ENCODE peak calls at places on chromosomes 11 and 22, in five cellular contexts. T, S, H, V and I are unnamed samples.

GRCh38 chr11:62497132-62497915 is 49.3 kb downstream of the AHNAK start:
- DNase-seq in T (no peak), S (no peak), H (peak), V (no peak), I (no peak)

GRCh38 chr11:66221726-66222236 is 46.7 kb upstream of the RAB1B start:
- DNase-seq in T (no peak), S (no peak), H (no peak), V (no peak), I (peak)

GRCh38 chr11:71452354-71453020 is 516 bp upstream of the NADSYN1 start:
- DNase-seq in T (no peak), S (no peak), H (peak), V (peak), I (peak)

GRCh38 chr11:86914836-86915519 is 40.2 kb downstream of the FZD4 start:
- DNase-seq in T (no peak), S (no peak), H (no peak), V (no peak), I (no peak)

GRCh38 chr11:73265853-73266643 is 6.1 kb upstream of the P2RY6 start:
- DNase-seq in T (peak), S (no peak), H (no peak), V (no peak), I (no peak)

GRCh38 chr11:73229321-73230275 is 11.5 kb downstream of the P2RY2 start:
- DNase-seq in T (no peak), S (no peak), H (no peak), V (no peak), I (peak)

GRCh38 chr11:95338430-95338991 is 107.5 kb upstream of the SESN3 start:
- DNase-seq in T (peak), S (peak), H (no peak), V (no peak), I (no peak)

GRCh38 chr22:23161029-23161428 is 15.8 kb downstream of the RAB36 start:
- DNase-seq in T (no peak), S (no peak), H (no peak), V (no peak), I (no peak)

GRCh38 chr11:96311120-96311568 is 31.9 kb downstream of the MAML2 start:
- DNase-seq in T (no peak), S (no peak), H (no peak), V (no peak), I (no peak)

GRCh38 chr22:25923952-25924351 is 182.0 kb downstream of the MYO18B start:
- DNase-seq in T (no peak), S (no peak), H (no peak), V (no peak), I (no peak)

GRCh38 chr11:116911981-116912734 is 74.7 kb upstream of the APOA1 start:
- DNase-seq in T (no peak), S (no peak), H (no peak), V (no peak), I (no peak)

GRCh38 chr11:34270711-34271110 is 87.1 kb downstream of the ABTB2 start:
- DNase-seq in T (no peak), S (no peak), H (no peak), V (no peak), I (no peak)

GRCh38 chr11:6681949-6682348 is 1.2 kb downstream of the MRPL17 start:
- DNase-seq in T (no peak), S (no peak), H (no peak), V (no peak), I (no peak)

GRCh38 chr11:17197431-17197898 is 10.3 kb downstream of the PIK3C2A start:
- DNase-seq in T (no peak), S (no peak), H (no peak), V (no peak), I (no peak)

GRCh38 chr11:2569321-2569721 is 124.5 kb downstream of the KCNQ1 start:
- DNase-seq in T (no peak), S (no peak), H (no peak), V (no peak), I (no peak)

GRCh38 chr22:18031670-18032454 is 7.5 kb upstream of the MICAL3 start:
- DNase-seq in T (no peak), S (no peak), H (no peak), V (no peak), I (peak)

GRCh38 chr22:31451709-31452571 is 37.7 kb downstream of the EIF4ENIF1 start:
- DNase-seq in T (no peak), S (no peak), H (peak), V (no peak), I (no peak)

GRCh38 chr22:47583959-47584562 is 821.6 kb downstream of the TBC1D22A start:
- DNase-seq in T (no peak), S (no peak), H (no peak), V (no peak), I (no peak)

GRCh38 chr22:46457502-46458488 is 79.6 kb downstream of the CELSR1 start:
- DNase-seq in T (no peak), S (no peak), H (no peak), V (no peak), I (no peak)

GRCh38 chr11:3674189-3674588 is 3.0 kb upstream of the CHRNA10 start:
- DNase-seq in T (no peak), S (no peak), H (no peak), V (no peak), I (no peak)

GRCh38 chr22:45478108-45478771 is 24.4 kb upstream of the FBLN1 start:
- DNase-seq in T (no peak), S (no peak), H (no peak), V (no peak), I (no peak)

GRCh38 chr11:75301602-75302345 is 49.7 kb downstream of the ARRB1 start:
- DNase-seq in T (no peak), S (no peak), H (no peak), V (no peak), I (no peak)

GRCh38 chr11:59102259-59102765 is 4.7 kb upstream of the FAM111B start:
- DNase-seq in T (peak), S (peak), H (peak), V (peak), I (no peak)

GRCh38 chr22:19070397-19071169 is 51.6 kb downstream of the DGCR2 start:
- DNase-seq in T (peak), S (no peak), H (no peak), V (no peak), I (no peak)

GRCh38 chr11:96303067-96303466 is 39.9 kb downstream of the MAML2 start:
- DNase-seq in T (no peak), S (no peak), H (peak), V (no peak), I (no peak)

GRCh38 chr11:66561178-66561974 is 7.0 kb downstream of the CTSF start:
- DNase-seq in T (no peak), S (no peak), H (no peak), V (no peak), I (no peak)

GRCh38 chr11:19714093-19714386 is 1.4 kb downstream of the NAV2 start:
- DNase-seq in T (no peak), S (peak), H (no peak), V (no peak), I (no peak)

GRCh38 chr11:119608781-119609180 is 120.2 kb downstream of the NECTIN1 start:
- DNase-seq in T (no peak), S (no peak), H (no peak), V (no peak), I (no peak)

GRCh38 chr11:60785136-60785535 is at the start of gene MS4A10:
- DNase-seq in T (no peak), S (no peak), H (no peak), V (no peak), I (no peak)

GRCh38 chr11:33910261-33910959 is 18.5 kb upstream of the LMO2 start:
- DNase-seq in T (no peak), S (no peak), H (no peak), V (no peak), I (no peak)

GRCh38 chr11:111344032-111344431 is 35.0 kb downstream of the POU2AF1 start:
- DNase-seq in T (peak), S (no peak), H (no peak), V (no peak), I (no peak)

GRCh38 chr11:103420593-103420992 is 311.4 kb downstream of the DYNC2H1 start:
- DNase-seq in T (no peak), S (no peak), H (no peak), V (no peak), I (no peak)

GRCh38 chr11:134244593-134244992 is 8.6 kb downstream of the THYN1 start:
- DNase-seq in T (no peak), S (no peak), H (peak), V (peak), I (no peak)

GRCh38 chr11:70854201-70854600 is 398.2 kb downstream of the SHANK2 start:
- DNase-seq in T (no peak), S (no peak), H (no peak), V (no peak), I (no peak)

GRCh38 chr22:30396871-30397655 is at the start of gene SEC14L2:
- DNase-seq in T (peak), S (peak), H (peak), V (peak), I (no peak)

GRCh38 chr11:1782831-1783724 is 19.4 kb upstream of the CTSD start:
- DNase-seq in T (no peak), S (no peak), H (no peak), V (no peak), I (no peak)